ENCODE peak calls at places on chromosomes 13 and 19, in four cellular contexts. L is AG09309, K is NCI-H1048, W is skeletal muscle cell. Z is an unnamed sample.

GRCh38 chr13:96662036-96662435 is 332.2 kb downstream of the OXGR1 start:
- DNase-seq in L (no peak), K (no peak), W (no peak), Z (no peak)

GRCh38 chr13:66313408-66313807 is 916.7 kb downstream of the PCDH9 start:
- DNase-seq in L (no peak), K (no peak), W (no peak), Z (no peak)

GRCh38 chr13:48896312-48896711 is 79.4 kb upstream of the FNDC3A start:
- DNase-seq in L (no peak), K (no peak), W (peak), Z (no peak)

GRCh38 chr19:33255781-33256180 is 30.1 kb upstream of the SLC7A10 start:
- DNase-seq in L (no peak), K (no peak), W (no peak), Z (no peak)

GRCh38 chr19:1019980-1020867 is 699 bp downstream of the TMEM259 start:
- DNase-seq in L (no peak), K (no peak), W (no peak), Z (no peak)

GRCh38 chr19:39592381-39592780 is 9.9 kb upstream of the LGALS13 start:
- DNase-seq in L (no peak), K (no peak), W (no peak), Z (no peak)

GRCh38 chr13:40940841-40941240 is 78.3 kb downstream of the ELF1 start:
- DNase-seq in L (no peak), K (no peak), W (peak), Z (no peak)

GRCh38 chr13:85236431-85236830 is 562.8 kb downstream of the SLITRK6 start:
- DNase-seq in L (no peak), K (no peak), W (peak), Z (peak)

GRCh38 chr13:84032116-84032515 is 149.8 kb upstream of the SLITRK1 start:
- DNase-seq in L (no peak), K (no peak), W (no peak), Z (no peak)

GRCh38 chr13:109162248-109163051 is 533.0 kb downstream of the MYO16 start:
- DNase-seq in L (no peak), K (no peak), W (no peak), Z (no peak)

GRCh38 chr13:44052843-44053607 is 173.3 kb downstream of the LACC1 start:
- DNase-seq in L (peak), K (no peak), W (peak), Z (no peak)

GRCh38 chr19:873084-874019 is 13.9 kb downstream of the CFD start:
- DNase-seq in L (no peak), K (no peak), W (no peak), Z (no peak)

GRCh38 chr13:65597839-65598818 is 1632.0 kb downstream of the PCDH9 start:
- DNase-seq in L (peak), K (no peak), W (peak), Z (peak)

Z was measured in fibroblast of the conjunctiva.